ENCODE peak calls at places on chromosomes 3 and 15, in four cellular contexts. N, B, V and A are unnamed samples.
A peak's percentile ranks its signal among the peaks of the same experiment; 100 is the strongest.

GRCh38 chr3:13812039-13812438 is 67.8 kb downstream of the WNT7A start:
- DNase-seq in B (no peak), N (no peak), V (no peak), A (no peak)

GRCh38 chr3:182364323-182364722 is 429.0 kb upstream of the ATP11B start:
- DNase-seq in V (no peak), N (no peak), B (peak; percentile 36), A (no peak)

GRCh38 chr3:7760718-7761117 is 740.9 kb upstream of the LMCD1 start:
- DNase-seq in N (no peak), V (no peak), B (no peak), A (no peak)

GRCh38 chr3:112042842-112043280 is 8.3 kb downstream of the TMPRSS7 start:
- DNase-seq in N (no peak), V (no peak), B (no peak), A (no peak)

GRCh38 chr3:20130122-20130521 is 55.9 kb downstream of the SGO1 start:
- DNase-seq in B (no peak), V (no peak), N (no peak), A (no peak)

GRCh38 chr15:82036461-82036860 is 9.4 kb downstream of the MEX3B start:
- DNase-seq in V (no peak), N (no peak), B (no peak), A (no peak)

GRCh38 chr3:73614385-73614784 is 10.4 kb downstream of the PDZRN3 start:
- DNase-seq in N (no peak), B (no peak), V (no peak), A (no peak)

GRCh38 chr3:154778057-154778456 is 302.1 kb upstream of the MME start:
- DNase-seq in N (no peak), V (no peak), B (no peak), A (no peak)

GRCh38 chr15:25710184-25710583 is 152.9 kb downstream of the ATP10A start:
- DNase-seq in B (peak; percentile 38), N (no peak), V (peak; percentile 36), A (peak; percentile 39)

GRCh38 chr15:28948036-28948435 is 62.3 kb downstream of the APBA2 start:
- DNase-seq in N (no peak), V (no peak), B (no peak), A (no peak)

GRCh38 chr15:101425787-101426365 is 63.6 kb downstream of the PCSK6 start:
- DNase-seq in B (no peak), V (no peak), N (no peak), A (no peak)